ENCODE peak calls at places on chromosomes 6 and 20, in five cellular contexts. Y, T, D, H and V are unnamed samples.

GRCh38 chr6:37283786-37284185 is 25.8 kb upstream of the TMEM217 start:
- DNase-seq in Y (no peak), T (no peak), D (no peak), H (no peak), V (no peak)

GRCh38 chr20:22471156-22471836 is 113.1 kb downstream of the FOXA2 start:
- DNase-seq in Y (no peak), T (no peak), D (no peak), H (no peak), V (no peak)

GRCh38 chr6:138272543-138273305 is 54.4 kb upstream of the PBOV1 start:
- DNase-seq in Y (no peak), T (no peak), D (no peak), H (peak), V (no peak)

GRCh38 chr6:100177956-100178355 is 183.9 kb upstream of the MCHR2 start:
- DNase-seq in Y (no peak), T (no peak), D (no peak), H (no peak), V (no peak)

GRCh38 chr20:44728835-44729342 is 13.7 kb downstream of the CCN5 start:
- DNase-seq in Y (no peak), T (no peak), D (peak), H (peak), V (peak)

GRCh38 chr20:32516985-32517873 is 67.9 kb downstream of the NOL4L start:
- DNase-seq in Y (no peak), T (no peak), D (no peak), H (peak), V (peak)

GRCh38 chr6:137121401-137121997 is 51.9 kb downstream of the IL22RA2 start:
- DNase-seq in Y (no peak), T (no peak), D (no peak), H (no peak), V (no peak)

GRCh38 chr6:167455371-167455770 is 130.5 kb downstream of the TTLL2 start:
- DNase-seq in Y (no peak), T (no peak), D (no peak), H (no peak), V (no peak)

GRCh38 chr6:159761135-159761872 is 541 bp upstream of the ACAT2 start:
- DNase-seq in Y (peak), T (no peak), D (no peak), H (peak), V (no peak)

GRCh38 chr6:121504227-121504626 is 68.8 kb downstream of the GJA1 start:
- DNase-seq in Y (no peak), T (no peak), D (peak), H (no peak), V (no peak)

GRCh38 chr6:15775741-15776140 is 112.9 kb upstream of the DTNBP1 start:
- DNase-seq in Y (no peak), T (no peak), D (no peak), H (no peak), V (no peak)